ENCODE peak calls at places on chromosomes 4 and X, in nine cellular contexts. D, V, K, J, F, Q, M, C and R are unnamed samples.

GRCh38 chr4:80798082-80798481 is 232.4 kb upstream of the BMP3 start:
- DNase-seq in M (no peak), K (no peak), V (no peak), F (no peak), Q (peak; percentile 15), J (no peak), C (no peak), D (no peak), R (no peak)

GRCh38 chr4:8745036-8745827 is 126.4 kb downstream of the HMX1 start:
- DNase-seq in Q (no peak), V (no peak), D (no peak), M (no peak), J (no peak), C (peak; percentile 49), F (no peak), K (peak; percentile 47), R (no peak)

GRCh38 chrX:54042609-54043010 is 1.7 kb downstream of the PHF8 start:
- DNase-seq in V (peak; percentile 4), J (peak; percentile 72), C (peak; percentile 75), Q (peak; percentile 67), D (peak; percentile 83), M (peak; percentile 72), F (peak; percentile 51), K (peak; percentile 81), R (peak; percentile 77)

GRCh38 chrX:40420899-40421729 is 159.7 kb upstream of the ATP6AP2 start:
- DNase-seq in C (no peak), V (no peak), Q (no peak), K (peak; percentile 43), J (no peak), M (no peak), F (no peak), D (peak; percentile 2), R (no peak)

GRCh38 chrX:79524642-79525041 is 157.5 kb upstream of the ITM2A start:
- DNase-seq in K (peak; percentile 8), D (peak; percentile 2), C (no peak), Q (peak; percentile 14), M (no peak), F (peak; percentile 60), J (peak; percentile 18), V (no peak), R (no peak)

GRCh38 chrX:129478516-129478915 is 44.8 kb downstream of the SMARCA1 start:
- DNase-seq in C (no peak), F (no peak), V (no peak), K (no peak), Q (no peak), J (no peak), M (no peak), D (peak; percentile 16), R (no peak)

GRCh38 chr4:155509619-155510018 is 132.9 kb upstream of the MAP9 start:
- DNase-seq in D (peak; percentile 28), F (no peak), M (no peak), Q (peak; percentile 25), V (no peak), C (no peak), J (no peak), K (no peak), R (no peak)

GRCh38 chr4:766152-766515 is 59.8 kb downstream of the CPLX1 start:
- DNase-seq in J (no peak), Q (peak; percentile 51), F (no peak), D (peak; percentile 81), K (no peak), V (no peak), C (no peak), M (no peak), R (peak; percentile 47)

GRCh38 chrX:103678199-103678993 is 8.1 kb downstream of the MORF4L2 start:
- DNase-seq in C (no peak), F (no peak), Q (peak; percentile 65), J (no peak), D (peak; percentile 46), M (no peak), V (no peak), K (no peak), R (no peak)

GRCh38 chr4:8239661-8240060 is 29.9 kb upstream of the HTRA3 start:
- DNase-seq in V (no peak), Q (no peak), K (no peak), D (no peak), M (no peak), C (no peak), F (no peak), J (no peak), R (no peak)

GRCh38 chrX:9610774-9611392 is 146.0 kb downstream of the TBL1X start:
- DNase-seq in D (peak; percentile 53), F (no peak), Q (peak; percentile 48), K (no peak), C (no peak), V (no peak), J (no peak), M (no peak), R (no peak)

GRCh38 chr4:8308856-8309771 is 39.6 kb downstream of the HTRA3 start:
- DNase-seq in K (no peak), Q (no peak), M (no peak), J (no peak), D (peak; percentile 29), F (no peak), V (no peak), C (no peak), R (no peak)

GRCh38 chrX:11672213-11672612 is 6.5 kb upstream of the ARHGAP6 start:
- DNase-seq in V (no peak), Q (no peak), D (no peak), K (no peak), F (no peak), J (no peak), C (no peak), M (no peak), R (no peak)

GRCh38 chr4:101284546-101284945 is 62.8 kb downstream of the PPP3CA start:
- DNase-seq in K (no peak), D (peak; percentile 49), Q (peak; percentile 34), C (no peak), J (no peak), V (no peak), M (no peak), F (no peak), R (no peak)

GRCh38 chrX:49921109-49921508 is 1.3 kb upstream of the CLCN5 start:
- DNase-seq in Q (no peak), M (no peak), F (no peak), C (no peak), D (no peak), J (no peak), K (no peak), V (no peak), R (no peak)

GRCh38 chrX:49922291-49923241 is at the start of gene CLCN5:
- DNase-seq in D (peak; percentile 93), Q (peak; percentile 94), M (peak; percentile 92), C (peak; percentile 92), K (peak; percentile 95), F (peak; percentile 93), V (peak; percentile 85), J (peak; percentile 91), R (peak; percentile 96)

GRCh38 chrX:49915352-49916222 is 6.8 kb upstream of the CLCN5 start:
- DNase-seq in D (peak; percentile 61), V (peak; percentile 40), F (peak; percentile 58), K (peak; percentile 61), M (peak; percentile 57), C (peak; percentile 44), J (peak; percentile 59), Q (peak; percentile 69), R (peak; percentile 68)

GRCh38 chrX:49919617-49920016 is 2.8 kb upstream of the CLCN5 start:
- DNase-seq in M (peak; percentile 27), K (peak; percentile 54), J (peak; percentile 56), F (peak; percentile 21), V (no peak), D (peak; percentile 35), Q (peak; percentile 34), C (peak; percentile 56), R (peak; percentile 67)
- TF ChIP-seq EZH2phosphoT487 in M (no peak), K (no peak), J (no peak), F (no peak), V (no peak), D (no peak), Q (no peak), C (no peak), R (no peak)

DNA sequence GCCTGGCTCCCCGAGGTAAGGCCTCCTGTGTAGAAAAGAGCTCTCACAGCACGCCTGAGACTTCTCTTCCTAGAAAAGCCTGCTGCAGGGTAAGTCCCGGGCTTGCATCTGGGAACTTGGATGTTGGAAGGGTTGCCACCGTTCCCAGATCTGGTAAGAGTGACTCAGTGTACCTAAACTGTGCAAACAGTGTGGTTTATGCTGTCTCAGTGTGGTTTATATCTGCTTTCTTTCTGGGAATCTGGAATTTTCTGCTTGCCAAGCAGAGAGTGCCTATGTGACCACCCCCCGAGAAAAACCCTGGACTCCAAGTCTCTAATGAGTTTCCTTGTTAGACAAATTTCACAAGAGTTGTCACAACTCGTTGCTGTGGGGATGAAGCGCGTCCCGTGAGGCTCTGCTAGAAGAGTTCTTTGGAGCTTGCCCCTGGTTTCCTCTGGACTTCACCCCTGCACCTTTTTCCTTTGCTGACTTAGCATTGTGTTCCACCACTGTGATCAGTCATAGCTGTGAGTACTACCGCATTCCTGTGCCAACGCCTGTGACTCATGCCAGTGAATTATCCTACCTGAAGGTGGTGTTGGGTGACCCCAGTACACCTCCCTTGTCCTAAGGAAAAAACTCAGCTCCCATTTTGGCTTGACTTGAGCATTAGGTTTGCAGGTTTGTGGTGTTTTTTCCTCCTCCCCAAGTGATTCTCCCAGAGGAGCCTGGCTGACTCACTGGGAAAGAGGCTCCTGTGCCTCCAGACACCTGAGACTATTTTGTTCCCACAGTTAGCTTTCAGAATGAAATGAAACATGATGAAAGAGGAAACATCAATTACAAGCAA is 14.5 kb downstream of the SLC2A9 start:
- DNase-seq in C (no peak), Q (peak; percentile 96), V (peak; percentile 77), J (no peak), M (no peak), K (no peak), D (peak; percentile 51), F (no peak), R (peak; percentile 81)
- H3K4me1 ChIP-seq in C (no peaks in the 10 kb centered on the region), Q (peaks cover 43% of the 10 kb centered on the region), V (peaks cover 31% of the 10 kb centered on the region), J (no peaks in the 10 kb centered on the region), M (no peaks in the 10 kb centered on the region), K (no peaks in the 10 kb centered on the region), D (peaks cover 23% of the 10 kb centered on the region), F (peaks cover 22% of the 10 kb centered on the region), R (peaks cover 24% of the 10 kb centered on the region)

DNA sequence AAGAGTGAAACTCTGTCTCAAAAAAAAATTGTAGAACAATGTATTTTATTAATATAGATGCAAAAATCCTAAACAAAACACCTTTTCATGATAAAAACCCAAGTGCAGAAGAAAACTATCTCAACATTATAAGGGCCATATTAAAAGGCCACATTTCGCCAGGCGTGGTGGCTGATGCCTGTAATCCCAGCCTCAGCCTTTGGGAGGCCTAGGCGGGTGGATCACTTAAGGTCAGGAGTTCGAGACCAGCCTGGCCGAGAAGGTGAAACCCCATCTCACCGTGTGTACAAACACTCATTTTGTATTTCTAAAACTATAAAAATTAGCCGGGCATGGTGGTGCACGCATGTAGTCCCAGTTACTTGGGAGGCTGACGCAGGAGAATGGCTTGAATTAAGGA is 9.9 kb upstream of the FAM193A start:
- DNase-seq in V (no peak), D (no peak), C (no peak), K (no peak), J (peak; percentile 17), F (no peak), M (no peak), Q (no peak), R (no peak)
- TF ChIP-seq EZH2phosphoT487 in V (no peak), D (no peak), C (no peak), K (no peak), J (no peak), F (no peak), M (no peak), Q (no peak), R (no peak)

DNA sequence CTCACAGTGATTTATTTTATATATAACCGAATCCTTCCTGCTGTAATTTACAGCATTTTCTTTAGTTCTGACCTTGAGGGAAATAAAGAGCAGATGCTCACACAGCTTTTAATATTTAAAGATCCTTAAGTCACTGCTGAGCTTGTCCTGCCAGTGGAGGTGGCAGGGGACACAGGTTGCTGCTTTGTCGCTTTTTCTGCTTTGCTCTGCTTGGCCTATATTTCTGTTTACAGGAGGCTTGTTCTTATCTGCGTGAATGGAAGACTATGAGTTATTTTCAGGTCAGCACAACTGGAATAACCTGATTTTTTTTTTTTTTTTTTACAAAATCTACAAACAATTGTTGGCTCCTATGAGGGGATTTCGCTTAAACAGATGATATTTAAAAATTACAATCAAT is 2.3 kb downstream of the TXK start:
- DNase-seq in Q (peak; percentile 1), K (no peak), D (no peak), M (no peak), V (no peak), F (no peak), J (no peak), C (no peak), R (no peak)
- H3K4me1 ChIP-seq in Q (peaks cover 29% of the 10 kb centered on the region), K (peaks cover 12% of the 10 kb centered on the region), D (peaks cover 24% of the 10 kb centered on the region), M (no peaks in the 10 kb centered on the region), V (peaks cover 36% of the 10 kb centered on the region), F (peaks cover 26% of the 10 kb centered on the region), J (peaks cover 4% of the 10 kb centered on the region), C (peaks cover 28% of the 10 kb centered on the region), R (no peaks in the 10 kb centered on the region)